ENCODE peak calls at places on chromosome 19, in eight cellular contexts. O is GM12878, V is GM23248, J is HCT116, Y is fibroblast of lung, Q is K562, Z is mammary epithelial cell, A is PC-3. K is an unnamed sample. For H3K4me1, the result is how much of the 10 kb centered on the place peaks cover.

GRCh38 chr19:10670876-10671804 is 17.0 kb downstream of the ILF3 start:
- DNase-seq in A (no peak), Q (no peak), V (no peak), J (no peak), O (no peak), Y (no peak), Z (no peak), K (no peak)

GRCh38 chr19:58305932-58306323 is 751 bp downstream of the ERVK3-1 start:
- DNase-seq in J (no peak), Z (peak), Q (no peak), V (peak), Y (no peak), O (no peak), A (no peak), K (peak)

GRCh38 chr19:883661-884211 is 9.3 kb downstream of the MED16 start:
- DNase-seq in A (peak), V (no peak), Y (no peak), O (no peak), Q (no peak), J (peak), Z (peak), K (peak)

GRCh38 chr19:9075064-9075964 is 11.5 kb upstream of the OR1M1 start:
- DNase-seq in O (no peak), Q (peak), A (peak), V (peak), Z (peak), Y (peak), J (peak), K (peak)

GRCh38 chr19:41521860-41522555 is 54.0 kb upstream of the CEACAM21 start:
- DNase-seq in A (no peak), J (no peak), Z (no peak), Y (no peak), V (peak), O (no peak), Q (no peak), K (no peak)

GRCh38 chr19:51521357-51521756 is 10.1 kb downstream of the SIGLEC6 start:
- DNase-seq in Z (no peak), Q (no peak), A (no peak), J (no peak), O (no peak), V (no peak), Y (no peak), K (no peak)

GRCh38 chr19:57002195-57002601 is 117.6 kb upstream of the USP29 start:
- DNase-seq in Q (no peak), J (no peak), V (no peak), A (no peak), Y (no peak), O (no peak), Z (no peak), K (no peak)

GRCh38 chr19:35332817-35333216 is 3.8 kb downstream of the CD22 start:
- DNase-seq in Y (no peak), Q (no peak), Z (no peak), A (no peak), J (no peak), V (no peak), O (no peak), K (no peak)

GRCh38 chr19:34034318-34034846 is 137.9 kb upstream of the LSM14A start:
- DNase-seq in Q (no peak), A (peak), J (no peak), O (no peak), Y (no peak), Z (no peak), V (no peak), K (no peak)

GRCh38 chr19:3275583-3276340 is 51.3 kb downstream of the CELF5 start:
- DNase-seq in J (peak), V (peak), O (peak), Z (peak), Y (peak), A (peak), Q (peak), K (peak)

GRCh38 chr19:3563689-3564269 is 6.4 kb upstream of the MFSD12 start:
- DNase-seq in Z (no peak), O (no peak), A (no peak), V (no peak), J (no peak), Y (no peak), Q (no peak), K (no peak)

GRCh38 chr19:58479736-58480480 is 3.8 kb downstream of the ZNF446 start:
- DNase-seq in O (no peak), J (no peak), V (no peak), Y (no peak), A (no peak), Z (no peak), Q (no peak), K (no peak)

GRCh38 chr19:41978470-41978869 is 15.6 kb downstream of the ATP1A3 start:
- DNase-seq in A (no peak), Z (no peak), O (no peak), J (no peak), Y (no peak), Q (no peak), V (no peak), K (no peak)

GRCh38 chr19:54674021-54674617 is 11.3 kb downstream of the LILRB4 start:
- DNase-seq in V (peak), A (peak), J (peak), Y (no peak), O (no peak), Q (peak), Z (peak), K (no peak)

GRCh38 chr19:49415810-49416200 is 7.4 kb downstream of the PTH2 start:
- DNase-seq in V (no peak), O (no peak), Z (no peak), A (no peak), Q (no peak), J (no peak), Y (no peak), K (no peak)

GRCh38 chr19:42198676-42199439 is 18.6 kb downstream of the DEDD2 start:
- DNase-seq in Z (no peak), Q (no peak), V (no peak), A (no peak), O (peak), J (no peak), Y (no peak), K (no peak)

GRCh38 chr19:19406878-19407639 is 1.6 kb downstream of the GATAD2A start:
- DNase-seq in Q (no peak), V (peak), A (peak), O (no peak), Y (peak), J (no peak), Z (peak), K (peak)
- H3K4me1 ChIP-seq in Q (half or more), V (half or more), A (half or more), O (under half), Y (under half), J (half or more), Z (under half), K (under half)

GRCh38 chr19:7872306-7873204 is 1.6 kb downstream of the PRR36 start:
- DNase-seq in J (no peak), Y (no peak), O (no peak), Q (no peak), Z (no peak), A (no peak), V (no peak), K (peak)

GRCh38 chr19:7871530-7872305 is 2.5 kb downstream of the PRR36 start:
- DNase-seq in Q (peak), O (peak), Z (peak), A (peak), Y (peak), J (peak), V (peak), K (peak)

GRCh38 chr19:7874080-7874856 is at the start of gene PRR36:
- DNase-seq in Z (no peak), O (no peak), Y (no peak), A (peak), V (no peak), J (no peak), Q (no peak), K (peak)

GRCh38 chr19:7874857-7875393 is 735 bp upstream of the PRR36 start:
- DNase-seq in O (no peak), Q (no peak), Y (no peak), V (no peak), Z (no peak), A (no peak), J (no peak), K (no peak)

GRCh38 chr19:7873304-7874079 is 698 bp downstream of the PRR36 start:
- DNase-seq in Y (no peak), Q (no peak), A (no peak), J (no peak), O (no peak), Z (no peak), V (no peak), K (peak)
- TF ChIP-seq EZH2 in Y (peak), Q (no peak), A (no peak), J (no peak), O (no peak), Z (no peak), V (peak), K (no peak)

GRCh38 chr19:29926031-29926430 is 16.0 kb upstream of the URI1 start:
- DNase-seq in Y (no peak), O (no peak), Z (no peak), V (no peak), A (no peak), J (no peak), Q (no peak), K (no peak)

GRCh38 chr19:29918891-29919290 is 23.1 kb upstream of the URI1 start:
- DNase-seq in Z (no peak), A (no peak), O (no peak), V (no peak), J (no peak), Y (no peak), Q (no peak), K (no peak)

GRCh38 chr19:29923653-29924052 is 18.4 kb upstream of the URI1 start:
- DNase-seq in Q (no peak), Z (no peak), J (no peak), V (no peak), Y (no peak), O (no peak), A (no peak), K (no peak)

GRCh38 chr19:29926801-29927200 is 15.2 kb upstream of the URI1 start:
- DNase-seq in Y (no peak), O (no peak), J (no peak), V (no peak), Z (no peak), A (no peak), Q (no peak), K (no peak)

GRCh38 chr19:29922972-29923371 is 19.1 kb upstream of the URI1 start:
- DNase-seq in Y (no peak), J (no peak), O (no peak), A (no peak), Q (no peak), Z (no peak), V (no peak), K (no peak)
- H3K4me1 ChIP-seq in Y (under half), J (under half), O (under half), A (under half), Q (under half), Z (under half), V (under half), K (under half)

GRCh38 chr19:18225702-18226468 is at the start of gene PDE4C:
- DNase-seq in J (no peak), Z (no peak), A (no peak), Q (no peak), V (peak), Y (no peak), O (no peak), K (no peak)
- TF ChIP-seq EZH2 in J (no peak), Z (no peak), A (no peak), Q (no peak), V (no peak), Y (no peak), O (no peak), K (peak)

GRCh38 chr19:44757057-44757734 is 8.7 kb downstream of the BCL3 start:
- DNase-seq in A (no peak), O (no peak), Q (peak), J (no peak), V (no peak), Y (peak), Z (no peak), K (no peak)
- H3K4me1 ChIP-seq in A (under half), O (under half), Q (under half), J (under half), V (under half), Y (half or more), Z (under half), K (under half)

DNA sequence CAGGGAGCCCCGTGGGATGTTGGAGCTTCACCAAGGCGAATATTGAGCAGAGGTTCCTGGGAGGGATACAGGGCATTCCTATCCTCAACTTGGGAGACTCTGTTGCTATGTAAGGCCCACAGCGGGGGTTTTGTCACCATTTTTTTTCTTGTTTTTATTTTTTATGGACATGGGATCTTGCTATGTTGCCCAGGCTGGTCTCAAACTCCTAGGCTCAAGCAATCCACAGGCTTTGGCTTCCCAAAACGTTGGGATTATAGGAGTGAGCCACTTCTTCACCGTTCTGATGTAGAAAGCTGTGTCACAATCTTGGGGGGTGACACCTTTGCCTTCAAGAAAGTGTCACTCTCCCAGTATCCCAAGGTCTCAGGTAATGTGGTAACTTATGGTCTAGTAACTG is 2.6 kb downstream of the DLL3 start:
- DNase-seq in Q (no peak), Y (no peak), V (no peak), A (no peak), Z (no peak), J (no peak), O (no peak), K (no peak)
- TF ChIP-seq EZH2 in Q (no peak), Y (no peak), V (no peak), A (no peak), Z (no peak), J (no peak), O (no peak), K (no peak)

DNA sequence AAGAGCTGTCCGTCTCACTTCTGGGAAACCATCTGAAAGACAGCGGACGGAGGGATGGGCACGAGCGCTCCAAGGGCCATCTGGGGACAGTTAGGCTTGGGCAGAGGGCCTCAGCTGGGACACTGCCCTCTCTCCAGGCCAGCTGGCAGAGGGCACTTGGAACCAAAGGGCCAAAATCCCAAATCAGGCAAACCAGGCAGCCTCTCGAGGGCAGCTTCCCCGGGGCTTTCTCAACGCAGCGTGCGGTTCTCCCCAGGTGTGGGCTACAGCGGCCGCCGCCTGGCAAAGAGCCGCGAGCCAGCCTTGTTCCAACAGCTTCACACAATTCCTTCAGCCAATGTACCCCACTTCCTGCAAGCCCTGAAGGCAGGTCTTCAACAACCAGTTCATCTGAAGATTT is 5.0 kb downstream of the MLLT1 start:
- DNase-seq in O (no peak), Q (peak), Y (no peak), A (no peak), V (peak), Z (no peak), J (no peak), K (no peak)
- H3K4me1 ChIP-seq in O (under half), Q (half or more), Y (half or more), A (half or more), V (half or more), Z (under half), J (under half), K (half or more)

GRCh38 chr19:5213667-5214066 is 126.9 kb downstream of the PTPRS start:
- DNase-seq in J (no peak), Z (no peak), O (no peak), V (no peak), A (no peak), Y (no peak), Q (no peak), K (no peak)
- TF ChIP-seq EZH2 in J (no peak), Z (no peak), O (no peak), V (no peak), A (no peak), Y (no peak), Q (no peak), K (no peak)

GRCh38 chr19:28406966-28407365 is 806.0 kb downstream of the UQCRFS1 start:
- DNase-seq in Q (no peak), A (no peak), Z (no peak), O (no peak), V (no peak), Y (no peak), J (no peak), K (no peak)
- H3K4me1 ChIP-seq in Q (under half), A (under half), Z (under half), O (under half), V (under half), Y (under half), J (under half), K (under half)

K was measured in hepatocyte.